ENCODE peak calls at places on chromosomes 4 and X, in eight cellular contexts. V is PC-3, A is neural progenitor cell, Q is GM23248, S is GM23338, F is HCT116, W is MM.1S, J is hepatocyte. K is an unnamed sample.

GRCh38 chr4:5738061-5738460 is 27.1 kb downstream of the EVC start:
- DNase-seq in V (no peak), A (no peak), Q (peak; percentile 35), S (no peak), F (no peak), W (no peak), J (no peak), K (no peak)

GRCh38 chr4:134687646-134688628 is 486.3 kb upstream of the PABPC4L start:
- DNase-seq in V (no peak), A (no peak), Q (no peak), S (no peak), F (no peak), W (no peak), J (no peak), K (no peak)

GRCh38 chrX:36908801-36909403 is 99.3 kb upstream of the FAM47C start:
- DNase-seq in V (peak; percentile 67), A (peak; percentile 26), Q (peak; percentile 43), S (peak; percentile 28), F (peak; percentile 4), W (peak; percentile 21), J (peak; percentile 60), K (peak; percentile 38)

GRCh38 chr4:170270628-170271027 is 180.9 kb upstream of the AADAT start:
- DNase-seq in V (no peak), A (no peak), Q (no peak), S (no peak), F (no peak), W (peak; percentile 54), J (no peak), K (no peak)

GRCh38 chrX:49876750-49877149 is 2.5 kb upstream of the USP27X start:
- DNase-seq in V (peak; percentile 64), A (peak; percentile 31), Q (peak; percentile 42), S (peak; percentile 51), F (peak; percentile 12), W (peak; percentile 56), J (peak; percentile 57), K (peak; percentile 48)

GRCh38 chr4:71599588-71599987 is 184.3 kb downstream of the GC start:
- DNase-seq in V (no peak), A (no peak), Q (no peak), S (no peak), F (no peak), W (no peak), J (no peak), K (no peak)

GRCh38 chr4:4843651-4844291 is 15.7 kb upstream of the MSX1 start:
- DNase-seq in V (no peak), A (no peak), Q (no peak), S (no peak), F (no peak), W (no peak), J (no peak), K (no peak)

GRCh38 chr4:148094149-148094548 is 348.1 kb downstream of the NR3C2 start:
- DNase-seq in V (no peak), A (no peak), Q (no peak), S (no peak), F (no peak), W (no peak), J (no peak), K (no peak)

GRCh38 chr4:1417522-1418390 is 11.5 kb upstream of the NKX1-1 start:
- DNase-seq in V (peak; percentile 28), A (no peak), Q (no peak), S (no peak), F (no peak), W (no peak), J (no peak), K (no peak)

GRCh38 chrX:24017674-24018073 is 9.3 kb downstream of the KLHL15 start:
- DNase-seq in V (no peak), A (no peak), Q (no peak), S (no peak), F (no peak), W (no peak), J (no peak), K (no peak)

GRCh38 chr4:1793496-1793840 is 375 bp downstream of the FGFR3 start:
- DNase-seq in V (peak; percentile 12), A (peak; percentile 73), Q (peak; percentile 59), S (peak; percentile 55), F (no peak), W (peak; percentile 15), J (peak; percentile 52), K (no peak)

GRCh38 chr4:7041851-7042696 is 1.1 kb upstream of the TADA2B start:
- DNase-seq in V (peak; percentile 28), A (peak; percentile 14), Q (no peak), S (peak; percentile 58), F (no peak), W (no peak), J (peak; percentile 75), K (no peak)

GRCh38 chr4:55871299-55871800 is 17.9 kb downstream of the EXOC1 start:
- DNase-seq in V (no peak), A (no peak), Q (no peak), S (no peak), F (no peak), W (no peak), J (no peak), K (no peak)

GRCh38 chr4:76279462-76279861 is 27.1 kb upstream of the STBD1 start:
- DNase-seq in V (no peak), A (no peak), Q (no peak), S (no peak), F (no peak), W (peak; percentile 40), J (no peak), K (no peak)

GRCh38 chr4:76278583-76278982 is 27.1 kb downstream of the FAM47E start:
- DNase-seq in V (no peak), A (no peak), Q (no peak), S (no peak), F (no peak), W (no peak), J (no peak), K (no peak)

GRCh38 chr4:76280488-76281441 is 25.8 kb upstream of the STBD1 start:
- DNase-seq in V (no peak), A (no peak), Q (no peak), S (no peak), F (no peak), W (no peak), J (no peak), K (no peak)

GRCh38 chr4:76282941-76283689 is 23.4 kb upstream of the STBD1 start:
- DNase-seq in V (peak; percentile 61), A (no peak), Q (no peak), S (no peak), F (no peak), W (no peak), J (no peak), K (no peak)

DNA sequence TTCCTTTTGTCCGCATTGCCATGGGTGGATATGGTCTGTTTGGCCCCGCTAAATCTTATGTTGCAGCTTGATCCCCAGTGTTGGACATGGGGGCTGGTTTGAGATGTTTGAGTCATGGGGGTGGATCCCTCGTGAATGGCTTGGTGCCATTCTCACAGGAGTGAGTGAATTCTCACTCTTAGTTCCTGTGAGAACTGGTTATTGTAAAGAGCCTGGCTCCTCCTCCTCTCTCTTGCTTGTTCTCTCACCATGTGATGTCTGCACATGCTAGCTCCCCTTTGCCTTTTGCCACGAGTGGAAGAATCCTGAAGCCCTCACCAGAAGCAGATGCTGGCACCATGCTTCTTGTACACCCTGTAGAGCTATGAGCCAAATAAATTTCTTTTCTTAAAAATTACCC is 22.6 kb upstream of the STBD1 start:
- DNase-seq in V (peak; percentile 36), A (no peak), Q (no peak), S (no peak), F (no peak), W (no peak), J (no peak), K (no peak)
- TF ChIP-seq EZH2phosphoT487 in V (no peak), A (no peak), Q (no peak), S (no peak), F (no peak), W (no peak), J (no peak), K (no peak)

GRCh38 chr4:14928035-14928434 is 74.2 kb upstream of the CPEB2 start:
- DNase-seq in V (no peak), A (peak; percentile 3), Q (no peak), S (no peak), F (no peak), W (no peak), J (no peak), K (no peak)

GRCh38 chr4:14925471-14925870 is 76.8 kb upstream of the CPEB2 start:
- DNase-seq in V (peak; percentile 19), A (no peak), Q (no peak), S (no peak), F (no peak), W (no peak), J (no peak), K (no peak)

GRCh38 chr4:14924945-14925344 is 77.3 kb upstream of the CPEB2 start:
- DNase-seq in V (peak; percentile 60), A (no peak), Q (no peak), S (no peak), F (no peak), W (no peak), J (no peak), K (no peak)

GRCh38 chr4:14924080-14924916 is 78.0 kb upstream of the CPEB2 start:
- DNase-seq in V (no peak), A (no peak), Q (no peak), S (no peak), F (no peak), W (no peak), J (no peak), K (no peak)

DNA sequence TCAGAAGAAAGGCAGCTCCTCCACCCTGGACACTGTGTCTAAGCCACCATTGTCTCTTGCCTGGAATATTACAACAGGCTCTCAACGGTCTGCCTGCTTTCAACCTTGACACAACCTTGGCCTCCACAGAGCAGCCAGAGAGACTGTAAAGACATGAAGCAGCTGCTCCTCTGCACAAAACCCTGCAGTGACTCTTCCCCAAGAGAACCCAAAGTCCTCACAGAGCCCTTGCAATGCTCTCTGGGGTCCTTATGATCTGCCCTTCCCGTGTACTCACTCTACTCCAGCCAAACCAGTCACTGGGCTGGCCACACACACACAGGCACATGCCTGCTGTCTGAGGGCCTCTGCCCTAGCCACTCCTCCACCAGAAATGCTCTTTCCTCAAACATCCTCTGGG is 75.9 kb upstream of the CPEB2 start:
- DNase-seq in V (no peak), A (no peak), Q (no peak), S (no peak), F (no peak), W (no peak), J (no peak), K (no peak)
- H2AFZ ChIP-seq in V (no peak overlapping the region), A (no peak overlapping the region), Q (no peak overlapping the region), S (no peak overlapping the region), F (no peak overlapping the region), W (no peak overlapping the region), J (no peak overlapping the region), K (no peak overlapping the region)

GRCh38 chrX:104918122-104918521 is 302.4 kb downstream of the TEX13A start:
- DNase-seq in V (no peak), A (no peak), Q (no peak), S (no peak), F (no peak), W (no peak), J (no peak), K (no peak)

GRCh38 chrX:104913348-104913747 is 307.1 kb downstream of the TEX13A start:
- DNase-seq in V (peak; percentile 49), A (peak; percentile 69), Q (peak; percentile 13), S (peak; percentile 53), F (no peak), W (peak; percentile 48), J (peak; percentile 26), K (peak; percentile 0)
- TF ChIP-seq EZH2phosphoT487 in V (no peak), A (peak; percentile 61), Q (no peak), S (no peak), F (no peak), W (no peak), J (no peak), K (no peak)

GRCh38 chrX:102155806-102156179 is at the start of gene BEX5:
- DNase-seq in V (peak; percentile 28), A (peak; percentile 54), Q (peak; percentile 54), S (peak; percentile 84), F (no peak), W (peak; percentile 79), J (peak; percentile 48), K (no peak)
- H2AFZ ChIP-seq in V (peak within 1 kb of the TSS; percentile 53), A (no peak within 1 kb of the TSS), Q (peak within 1 kb of the TSS; percentile 62), S (peak within 1 kb of the TSS; percentile 86), F (no peak within 1 kb of the TSS), W (peak within 1 kb of the TSS; percentile 63), J (no peak within 1 kb of the TSS), K (no peak within 1 kb of the TSS)

K was measured in OCI-LY7.